ENCODE peak calls at places on chromosome 22, in nine cellular contexts. One of them, this sample, is unnamed.

GRCh38 chr22:45280995-45281394 is 3.8 kb upstream of the UPK3A start:
- DNase-seq in HFFc6: no peak
- DNase-seq in adrenal gland: no peak
- DNase-seq in fibroblast of lung: no peak
- DNase-seq in fibroblast of villous mesenchyme: no peak
- DNase-seq in upper lobe of right lung: no peak
- DNase-seq in A549: no peak
- DNase-seq in astrocyte of the spinal cord: no peak
- DNase-seq in H9: no peak
- DNase-seq in this sample: no peak

GRCh38 chr22:23673826-23674690 is 16.8 kb upstream of the RGL4 start:
- DNase-seq in HFFc6: no peak
- DNase-seq in adrenal gland: no peak
- DNase-seq in fibroblast of lung: no peak
- DNase-seq in fibroblast of villous mesenchyme: no peak
- DNase-seq in upper lobe of right lung: no peak
- DNase-seq in A549: no peak
- DNase-seq in astrocyte of the spinal cord: no peak
- DNase-seq in H9: peak
- DNase-seq in this sample: no peak

GRCh38 chr22:50089231-50090140 is at the start of gene MOV10L1:
- DNase-seq in HFFc6: no peak
- DNase-seq in adrenal gland: peak
- DNase-seq in fibroblast of lung: peak
- DNase-seq in fibroblast of villous mesenchyme: no peak
- DNase-seq in upper lobe of right lung: no peak
- DNase-seq in A549: no peak
- DNase-seq in astrocyte of the spinal cord: peak
- DNase-seq in H9: peak
- DNase-seq in this sample: peak

GRCh38 chr22:45210577-45211431 is 29.9 kb downstream of the KIAA0930 start:
- DNase-seq in HFFc6: peak
- DNase-seq in adrenal gland: no peak
- DNase-seq in fibroblast of lung: no peak
- DNase-seq in fibroblast of villous mesenchyme: peak
- DNase-seq in upper lobe of right lung: peak
- DNase-seq in A549: no peak
- DNase-seq in astrocyte of the spinal cord: no peak
- DNase-seq in H9: no peak
- DNase-seq in this sample: peak

GRCh38 chr22:33639588-33640254 is 280.6 kb downstream of the LARGE1 start:
- DNase-seq in HFFc6: no peak
- DNase-seq in adrenal gland: no peak
- DNase-seq in fibroblast of lung: no peak
- DNase-seq in fibroblast of villous mesenchyme: no peak
- DNase-seq in upper lobe of right lung: no peak
- DNase-seq in A549: no peak
- DNase-seq in astrocyte of the spinal cord: no peak
- DNase-seq in H9: no peak
- DNase-seq in this sample: no peak

GRCh38 chr22:26608129-26608528 is 9.7 kb downstream of the CRYBB1 start:
- DNase-seq in HFFc6: no peak
- DNase-seq in adrenal gland: no peak
- DNase-seq in fibroblast of lung: no peak
- DNase-seq in fibroblast of villous mesenchyme: no peak
- DNase-seq in upper lobe of right lung: no peak
- DNase-seq in A549: no peak
- DNase-seq in astrocyte of the spinal cord: peak
- DNase-seq in H9: no peak
- DNase-seq in this sample: no peak

GRCh38 chr22:44181033-44181911 is 547 bp downstream of the PARVG start:
- DNase-seq in HFFc6: no peak
- DNase-seq in adrenal gland: peak
- DNase-seq in fibroblast of lung: no peak
- DNase-seq in fibroblast of villous mesenchyme: no peak
- DNase-seq in upper lobe of right lung: peak
- DNase-seq in A549: no peak
- DNase-seq in astrocyte of the spinal cord: no peak
- DNase-seq in H9: no peak
- DNase-seq in this sample: no peak

GRCh38 chr22:28930357-28931007 is 47.1 kb downstream of the ZNRF3 start:
- DNase-seq in HFFc6: no peak
- DNase-seq in adrenal gland: peak
- DNase-seq in fibroblast of lung: no peak
- DNase-seq in fibroblast of villous mesenchyme: no peak
- DNase-seq in upper lobe of right lung: no peak
- DNase-seq in A549: no peak
- DNase-seq in astrocyte of the spinal cord: no peak
- DNase-seq in H9: no peak
- DNase-seq in this sample: no peak

GRCh38 chr22:44775862-44776261 is 23.5 kb downstream of the ARHGAP8 start:
- DNase-seq in HFFc6: no peak
- DNase-seq in adrenal gland: no peak
- DNase-seq in fibroblast of lung: no peak
- DNase-seq in fibroblast of villous mesenchyme: no peak
- DNase-seq in upper lobe of right lung: no peak
- DNase-seq in A549: no peak
- DNase-seq in astrocyte of the spinal cord: no peak
- DNase-seq in H9: no peak
- DNase-seq in this sample: no peak

GRCh38 chr22:28222066-28222465 is 303.0 kb upstream of the PITPNB start:
- DNase-seq in HFFc6: no peak
- DNase-seq in adrenal gland: no peak
- DNase-seq in fibroblast of lung: no peak
- DNase-seq in fibroblast of villous mesenchyme: no peak
- DNase-seq in upper lobe of right lung: no peak
- DNase-seq in A549: no peak
- DNase-seq in astrocyte of the spinal cord: no peak
- DNase-seq in H9: no peak
- DNase-seq in this sample: peak

GRCh38 chr22:43171019-43171491 is 15.9 kb downstream of the TTLL12 start:
- DNase-seq in HFFc6: no peak
- DNase-seq in adrenal gland: no peak
- DNase-seq in fibroblast of lung: no peak
- DNase-seq in fibroblast of villous mesenchyme: no peak
- DNase-seq in upper lobe of right lung: no peak
- DNase-seq in A549: no peak
- DNase-seq in astrocyte of the spinal cord: no peak
- DNase-seq in H9: no peak
- DNase-seq in this sample: no peak

GRCh38 chr22:44155115-44155514 is 25.6 kb upstream of the PARVG start:
- DNase-seq in HFFc6: no peak
- DNase-seq in adrenal gland: no peak
- DNase-seq in fibroblast of lung: no peak
- DNase-seq in fibroblast of villous mesenchyme: no peak
- DNase-seq in upper lobe of right lung: no peak
- DNase-seq in A549: no peak
- DNase-seq in astrocyte of the spinal cord: no peak
- DNase-seq in H9: no peak
- DNase-seq in this sample: no peak

GRCh38 chr22:25153961-25154685 is 45.5 kb upstream of the CRYBB3 start:
- DNase-seq in HFFc6: peak
- DNase-seq in adrenal gland: peak
- DNase-seq in fibroblast of lung: peak
- DNase-seq in fibroblast of villous mesenchyme: peak
- DNase-seq in upper lobe of right lung: peak
- DNase-seq in A549: no peak
- DNase-seq in astrocyte of the spinal cord: peak
- DNase-seq in H9: no peak
- DNase-seq in this sample: peak

GRCh38 chr22:22748297-22748743 is 103.9 kb downstream of the GGTLC2 start:
- DNase-seq in HFFc6: peak
- DNase-seq in adrenal gland: peak
- DNase-seq in fibroblast of lung: peak
- DNase-seq in fibroblast of villous mesenchyme: peak
- DNase-seq in upper lobe of right lung: no peak
- DNase-seq in A549: peak
- DNase-seq in astrocyte of the spinal cord: peak
- DNase-seq in H9: peak
- DNase-seq in this sample: peak

GRCh38 chr22:29215012-29215860 is 9.5 kb downstream of the EMID1 start:
- DNase-seq in HFFc6: no peak
- DNase-seq in adrenal gland: no peak
- DNase-seq in fibroblast of lung: no peak
- DNase-seq in fibroblast of villous mesenchyme: no peak
- DNase-seq in upper lobe of right lung: no peak
- DNase-seq in A549: no peak
- DNase-seq in astrocyte of the spinal cord: no peak
- DNase-seq in H9: no peak
- DNase-seq in this sample: no peak

GRCh38 chr22:47210112-47210657 is 447.7 kb downstream of the TBC1D22A start:
- DNase-seq in HFFc6: no peak
- DNase-seq in adrenal gland: no peak
- DNase-seq in fibroblast of lung: no peak
- DNase-seq in fibroblast of villous mesenchyme: no peak
- DNase-seq in upper lobe of right lung: no peak
- DNase-seq in A549: no peak
- DNase-seq in astrocyte of the spinal cord: no peak
- DNase-seq in H9: no peak
- DNase-seq in this sample: no peak

GRCh38 chr22:21778705-21779363 is 43.2 kb upstream of the YPEL1 start:
- DNase-seq in HFFc6: peak
- DNase-seq in adrenal gland: no peak
- DNase-seq in fibroblast of lung: peak
- DNase-seq in fibroblast of villous mesenchyme: peak
- DNase-seq in upper lobe of right lung: no peak
- DNase-seq in A549: no peak
- DNase-seq in astrocyte of the spinal cord: peak
- DNase-seq in H9: no peak
- DNase-seq in this sample: peak

GRCh38 chr22:46050451-46050845 is 73.5 kb upstream of the WNT7B start:
- DNase-seq in HFFc6: no peak
- DNase-seq in adrenal gland: peak
- DNase-seq in fibroblast of lung: no peak
- DNase-seq in fibroblast of villous mesenchyme: no peak
- DNase-seq in upper lobe of right lung: no peak
- DNase-seq in A549: no peak
- DNase-seq in astrocyte of the spinal cord: no peak
- DNase-seq in H9: no peak
- DNase-seq in this sample: no peak

DNA sequence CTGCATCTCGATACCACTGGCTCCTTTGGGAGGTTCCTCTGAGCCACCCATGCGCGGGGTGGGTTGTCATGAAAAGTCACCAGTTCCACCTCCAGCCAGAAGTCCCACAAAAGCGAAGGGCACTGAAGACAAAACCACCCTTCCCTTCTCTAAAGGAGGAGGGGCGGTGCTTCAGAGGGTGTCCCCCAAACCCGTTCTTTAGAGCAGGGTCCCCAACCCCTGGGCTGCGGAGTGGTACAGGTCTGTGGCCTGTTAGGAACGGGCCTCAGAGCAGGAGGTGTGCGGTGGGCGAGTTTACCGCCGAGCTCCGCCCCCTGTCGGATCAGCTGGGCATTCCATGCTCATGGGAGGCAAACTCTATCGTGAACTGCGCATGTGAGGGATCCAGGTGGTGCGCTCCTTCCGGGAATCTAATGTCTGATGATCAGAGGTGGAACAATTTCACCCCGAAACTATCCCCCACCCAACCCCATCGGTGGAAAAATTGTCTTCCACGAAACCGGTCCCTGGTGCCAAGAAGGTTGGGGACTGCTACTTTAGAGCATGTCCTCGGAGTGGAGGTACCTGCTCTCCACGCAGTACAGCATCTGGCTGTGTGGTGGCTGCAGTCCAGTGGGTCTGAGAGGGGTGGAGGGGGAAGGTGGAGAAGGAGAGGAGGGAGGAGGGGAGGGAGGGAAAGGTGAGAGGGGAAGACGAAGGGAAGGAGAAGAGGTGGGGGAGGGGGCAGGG is 72.9 kb upstream of the SEPTIN5 start:
- DNase-seq in HFFc6: no peak
- DNase-seq in adrenal gland: no peak
- DNase-seq in fibroblast of lung: no peak
- DNase-seq in fibroblast of villous mesenchyme: peak
- DNase-seq in upper lobe of right lung: no peak
- DNase-seq in A549: peak
- DNase-seq in astrocyte of the spinal cord: no peak
- DNase-seq in H9: peak
- DNase-seq in this sample: no peak
- TF ChIP-seq CTCF in HFFc6: peak
- TF ChIP-seq CTCF in adrenal gland: no peak
- TF ChIP-seq CTCF in fibroblast of lung: peak
- TF ChIP-seq CTCF in fibroblast of villous mesenchyme: peak
- TF ChIP-seq CTCF in upper lobe of right lung: peak
- TF ChIP-seq CTCF in A549: peak
- TF ChIP-seq CTCF in astrocyte of the spinal cord: peak
- TF ChIP-seq CTCF in H9: peak
- TF ChIP-seq CTCF in this sample: peak

GRCh38 chr22:19962246-19962908 is 20.8 kb upstream of the TXNRD2 start:
- DNase-seq in HFFc6: peak
- DNase-seq in adrenal gland: peak
- DNase-seq in fibroblast of lung: peak
- DNase-seq in fibroblast of villous mesenchyme: peak
- DNase-seq in upper lobe of right lung: peak
- DNase-seq in A549: peak
- DNase-seq in astrocyte of the spinal cord: peak
- DNase-seq in H9: peak
- DNase-seq in this sample: peak
- TF ChIP-seq CTCF in HFFc6: peak
- TF ChIP-seq CTCF in adrenal gland: peak
- TF ChIP-seq CTCF in fibroblast of lung: peak
- TF ChIP-seq CTCF in fibroblast of villous mesenchyme: peak
- TF ChIP-seq CTCF in upper lobe of right lung: peak
- TF ChIP-seq CTCF in A549: peak
- TF ChIP-seq CTCF in astrocyte of the spinal cord: peak
- TF ChIP-seq CTCF in H9: peak
- TF ChIP-seq CTCF in this sample: peak

DNA sequence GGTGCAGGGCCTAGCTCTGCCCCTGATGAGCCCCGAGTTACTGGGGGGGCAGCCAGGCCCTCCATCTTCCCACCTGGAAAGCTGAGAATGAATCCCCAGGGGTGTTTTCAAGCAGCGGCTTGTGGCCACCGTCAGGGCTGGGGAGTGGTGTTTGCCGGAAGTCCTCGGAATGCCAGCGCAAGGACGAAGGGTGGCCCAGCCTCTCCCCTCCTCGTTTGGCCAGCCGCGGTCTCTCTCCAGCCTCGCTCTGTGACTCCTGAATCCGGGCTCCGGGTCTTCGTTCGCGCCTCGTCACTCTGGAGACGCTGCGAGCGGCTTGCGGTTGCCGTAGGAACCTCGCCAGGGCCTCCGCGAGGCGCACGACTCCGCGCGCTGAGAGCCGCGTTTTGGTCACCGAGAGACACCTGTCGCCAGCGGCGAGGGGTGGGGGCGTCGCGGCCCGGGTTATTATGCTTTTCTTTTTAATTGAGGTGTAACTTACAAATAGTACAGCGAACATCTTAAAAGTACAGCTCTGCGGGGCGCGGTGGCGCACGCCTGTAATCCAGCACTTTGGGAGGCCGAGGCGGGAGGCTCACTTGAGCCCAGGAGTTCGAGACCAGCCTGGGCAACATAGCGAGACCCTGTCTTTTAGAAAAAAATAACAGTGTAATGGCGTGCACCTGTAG is 6.3 kb upstream of the KDELR3 start:
- DNase-seq in HFFc6: peak
- DNase-seq in adrenal gland: peak
- DNase-seq in fibroblast of lung: peak
- DNase-seq in fibroblast of villous mesenchyme: peak
- DNase-seq in upper lobe of right lung: peak
- DNase-seq in A549: peak
- DNase-seq in astrocyte of the spinal cord: peak
- DNase-seq in H9: peak
- DNase-seq in this sample: peak
- TF ChIP-seq CTCF in HFFc6: no peak
- TF ChIP-seq CTCF in adrenal gland: no peak
- TF ChIP-seq CTCF in fibroblast of lung: no peak
- TF ChIP-seq CTCF in fibroblast of villous mesenchyme: no peak
- TF ChIP-seq CTCF in upper lobe of right lung: no peak
- TF ChIP-seq CTCF in A549: no peak
- TF ChIP-seq CTCF in astrocyte of the spinal cord: no peak
- TF ChIP-seq CTCF in H9: no peak
- TF ChIP-seq CTCF in this sample: no peak

GRCh38 chr22:30555282-30556210 is 9.0 kb upstream of the SEC14L6 start:
- DNase-seq in HFFc6: no peak
- DNase-seq in adrenal gland: no peak
- DNase-seq in fibroblast of lung: no peak
- DNase-seq in fibroblast of villous mesenchyme: no peak
- DNase-seq in upper lobe of right lung: no peak
- DNase-seq in A549: no peak
- DNase-seq in astrocyte of the spinal cord: no peak
- DNase-seq in H9: peak
- DNase-seq in this sample: no peak
- TF ChIP-seq CTCF in HFFc6: no peak
- TF ChIP-seq CTCF in adrenal gland: no peak
- TF ChIP-seq CTCF in fibroblast of lung: no peak
- TF ChIP-seq CTCF in fibroblast of villous mesenchyme: no peak
- TF ChIP-seq CTCF in upper lobe of right lung: no peak
- TF ChIP-seq CTCF in A549: no peak
- TF ChIP-seq CTCF in astrocyte of the spinal cord: no peak
- TF ChIP-seq CTCF in H9: peak
- TF ChIP-seq CTCF in this sample: no peak